ENCODE peak calls at places on chromosomes 7 and 10, in four cellular contexts. K is hypothalamus, H is adipocyte, I is NCI-H1105. Q is an unnamed sample.
A peak's percentile ranks its signal among the peaks of the same experiment; 100 is the strongest.

GRCh38 chr10:25048463-25048862 is 32.1 kb downstream of the THNSL1 start:
- DNase-seq in I (no peak), K (peak; percentile 11), H (no peak), Q (no peak)

GRCh38 chr10:27745719-27746363 is at the start of gene MKX:
- DNase-seq in H (peak; percentile 97), K (no peak), I (peak; percentile 42), Q (no peak)

GRCh38 chr7:79293655-79294142 is 159.8 kb downstream of the MAGI2 start:
- DNase-seq in K (no peak), I (no peak), H (peak; percentile 41), Q (no peak)

GRCh38 chr10:74750848-74751274 is 75.5 kb upstream of the KAT6B start:
- DNase-seq in H (no peak), K (no peak), I (no peak), Q (no peak)

GRCh38 chr7:154684651-154685563 is 318.0 kb downstream of the PAXIP1 start:
- DNase-seq in I (peak; percentile 32), K (no peak), H (no peak), Q (no peak)

GRCh38 chr10:22335204-22335956 is 9.9 kb upstream of the SPAG6 start:
- DNase-seq in K (no peak), H (peak; percentile 26), I (no peak), Q (peak; percentile 78)

GRCh38 chr10:104300002-104300735 is 31.2 kb downstream of the GSTO2 start:
- DNase-seq in H (peak; percentile 86), K (no peak), I (no peak), Q (no peak)

GRCh38 chr7:26202019-26202985 is 757 bp downstream of the CBX3 start:
- DNase-seq in K (peak; percentile 58), I (peak; percentile 21), H (peak; percentile 76), Q (peak; percentile 60)

GRCh38 chr10:118669020-118669766 is 73.7 kb upstream of the PRLHR start:
- DNase-seq in I (no peak), H (peak; percentile 80), K (peak; percentile 70), Q (peak; percentile 55)

GRCh38 chr10:111297351-111297848 is 220.6 kb downstream of the ADRA2A start:
- DNase-seq in K (no peak), H (no peak), I (no peak), Q (no peak)

GRCh38 chr7:30144659-30145321 is 10.0 kb downstream of the MTURN start:
- DNase-seq in K (no peak), I (no peak), H (no peak), Q (no peak)

GRCh38 chr10:44961931-44962750 is 2.5 kb downstream of the RASSF4 start:
- DNase-seq in K (no peak), I (no peak), H (no peak), Q (no peak)

GRCh38 chr10:114780610-114781184 is 40.9 kb upstream of the FHIP2A start:
- DNase-seq in I (no peak), K (no peak), H (no peak), Q (no peak)

GRCh38 chr10:82277591-82277990 is 402.6 kb downstream of the NRG3 start:
- DNase-seq in K (no peak), H (no peak), I (no peak), Q (no peak)